ENCODE peak calls at places on chromosomes 4 and X, in four cellular contexts. S is K562, Q is MM.1S, J is endothelial cell of umbilical vein. A is an unnamed sample.
A peak's percentile ranks its signal among the peaks of the same experiment; 100 is the strongest.

GRCh38 chr4:42995343-42995944 is 102.9 kb downstream of the GRXCR1 start:
- DNase-seq in S (peak; percentile 13), Q (peak; percentile 53), J (peak; percentile 2), A (no peak)

GRCh38 chrX:116806288-116806802 is 343.6 kb upstream of the CT83 start:
- DNase-seq in S (no peak), Q (no peak), J (no peak), A (peak; percentile 55)

GRCh38 chr4:151808120-151808529 is 47.3 kb upstream of the GATB start:
- DNase-seq in S (no peak), Q (no peak), J (no peak), A (no peak)

GRCh38 chr4:118968006-118968405 is 79.4 kb downstream of the SYNPO2 start:
- DNase-seq in S (no peak), Q (peak; percentile 92), J (peak; percentile 38), A (peak; percentile 79)

GRCh38 chr4:10086506-10087120 is 30.0 kb downstream of the WDR1 start:
- DNase-seq in S (no peak), Q (no peak), J (no peak), A (no peak)

GRCh38 chrX:37646254-37646653 is 39.3 kb upstream of the XK start:
- DNase-seq in S (no peak), Q (no peak), J (no peak), A (no peak)

GRCh38 chrX:103756736-103757135 is 19.9 kb upstream of the PLP1 start:
- DNase-seq in S (no peak), Q (no peak), J (no peak), A (no peak)

GRCh38 chr4:77922158-77923094 is 59.8 kb downstream of the MRPL1 start:
- DNase-seq in S (no peak), Q (no peak), J (peak; percentile 57), A (no peak)

GRCh38 chr4:140004580-140005314 is 149.2 kb downstream of the MAML3 start:
- DNase-seq in S (no peak), Q (no peak), J (peak; percentile 74), A (peak; percentile 83)

GRCh38 chrX:24081661-24082154 is 27.0 kb downstream of the EIF2S3 start:
- DNase-seq in S (peak; percentile 10), Q (peak; percentile 53), J (peak; percentile 66), A (peak; percentile 92)

GRCh38 chrX:40273356-40274050 is 175.7 kb upstream of the BCOR start:
- DNase-seq in S (peak; percentile 74), Q (no peak), J (peak; percentile 89), A (no peak)

GRCh38 chrX:72243472-72243871 is 4.6 kb upstream of the ERCC6L start:
- DNase-seq in S (peak; percentile 44), Q (no peak), J (peak; percentile 74), A (no peak)

GRCh38 chr4:70721747-70722146 is at the start of gene RUFY3:
- DNase-seq in S (no peak), Q (no peak), J (no peak), A (no peak)

GRCh38 chr4:43316813-43317212 is 424.3 kb downstream of the GRXCR1 start:
- DNase-seq in S (no peak), Q (no peak), J (no peak), A (no peak)

GRCh38 chr4:14749910-14750309 is 252.4 kb upstream of the CPEB2 start:
- DNase-seq in S (peak; percentile 6), Q (no peak), J (no peak), A (peak; percentile 55)

GRCh38 chr4:14110407-14110806 is 482.9 kb upstream of the BOD1L1 start:
- DNase-seq in S (no peak), Q (no peak), J (no peak), A (no peak)

GRCh38 chr4:8409271-8410065 is 31.1 kb downstream of the ACOX3 start:
- DNase-seq in S (peak; percentile 75), Q (no peak), J (no peak), A (no peak)

GRCh38 chrX:155086202-155086840 is 15.0 kb downstream of the BRCC3 start:
- DNase-seq in S (peak; percentile 53), Q (peak; percentile 16), J (no peak), A (peak; percentile 85)

GRCh38 chrX:107610667-107611066 is 17.6 kb upstream of the PRPS1 start:
- DNase-seq in S (no peak), Q (no peak), J (no peak), A (no peak)

GRCh38 chrX:45850775-45851433 is 650.2 kb upstream of the DIPK2B start:
- DNase-seq in S (no peak), Q (peak; percentile 31), J (no peak), A (peak; percentile 74)

GRCh38 chr4:7371122-7371941 is 63.4 kb downstream of the PSAPL1 start:
- DNase-seq in S (no peak), Q (no peak), J (no peak), A (no peak)

GRCh38 chrX:19723427-19723826 is 164.0 kb downstream of the SH3KBP1 start:
- DNase-seq in S (no peak), Q (no peak), J (no peak), A (no peak)

GRCh38 chrX:19728083-19728648 is 159.2 kb downstream of the SH3KBP1 start:
- DNase-seq in S (no peak), Q (no peak), J (no peak), A (no peak)

GRCh38 chrX:19725545-19726102 is 161.8 kb downstream of the SH3KBP1 start:
- DNase-seq in S (no peak), Q (no peak), J (no peak), A (no peak)

GRCh38 chrX:19721726-19722370 is 165.6 kb downstream of the SH3KBP1 start:
- DNase-seq in S (no peak), Q (no peak), J (no peak), A (no peak)

GRCh38 chrX:19724409-19724808 is 163.0 kb downstream of the SH3KBP1 start:
- DNase-seq in S (no peak), Q (no peak), J (no peak), A (no peak)
- H3K9ac ChIP-seq in S (no peak overlapping the region), Q (no peak overlapping the region), J (no peak overlapping the region), A (no peak overlapping the region)

GRCh38 chr4:170090667-170091052 is 904 bp upstream of the AADAT start:
- DNase-seq in S (no peak), Q (no peak), J (no peak), A (no peak)

GRCh38 chr4:170088686-170089085 is 1.1 kb downstream of the AADAT start:
- DNase-seq in S (no peak), Q (no peak), J (no peak), A (no peak)

GRCh38 chr4:170089274-170089742 is 448 bp downstream of the AADAT start:
- DNase-seq in S (no peak), Q (no peak), J (peak; percentile 44), A (peak; percentile 79)

GRCh38 chr4:170091069-170091696 is 1.4 kb upstream of the AADAT start:
- DNase-seq in S (no peak), Q (no peak), J (no peak), A (peak; percentile 79)

DNA sequence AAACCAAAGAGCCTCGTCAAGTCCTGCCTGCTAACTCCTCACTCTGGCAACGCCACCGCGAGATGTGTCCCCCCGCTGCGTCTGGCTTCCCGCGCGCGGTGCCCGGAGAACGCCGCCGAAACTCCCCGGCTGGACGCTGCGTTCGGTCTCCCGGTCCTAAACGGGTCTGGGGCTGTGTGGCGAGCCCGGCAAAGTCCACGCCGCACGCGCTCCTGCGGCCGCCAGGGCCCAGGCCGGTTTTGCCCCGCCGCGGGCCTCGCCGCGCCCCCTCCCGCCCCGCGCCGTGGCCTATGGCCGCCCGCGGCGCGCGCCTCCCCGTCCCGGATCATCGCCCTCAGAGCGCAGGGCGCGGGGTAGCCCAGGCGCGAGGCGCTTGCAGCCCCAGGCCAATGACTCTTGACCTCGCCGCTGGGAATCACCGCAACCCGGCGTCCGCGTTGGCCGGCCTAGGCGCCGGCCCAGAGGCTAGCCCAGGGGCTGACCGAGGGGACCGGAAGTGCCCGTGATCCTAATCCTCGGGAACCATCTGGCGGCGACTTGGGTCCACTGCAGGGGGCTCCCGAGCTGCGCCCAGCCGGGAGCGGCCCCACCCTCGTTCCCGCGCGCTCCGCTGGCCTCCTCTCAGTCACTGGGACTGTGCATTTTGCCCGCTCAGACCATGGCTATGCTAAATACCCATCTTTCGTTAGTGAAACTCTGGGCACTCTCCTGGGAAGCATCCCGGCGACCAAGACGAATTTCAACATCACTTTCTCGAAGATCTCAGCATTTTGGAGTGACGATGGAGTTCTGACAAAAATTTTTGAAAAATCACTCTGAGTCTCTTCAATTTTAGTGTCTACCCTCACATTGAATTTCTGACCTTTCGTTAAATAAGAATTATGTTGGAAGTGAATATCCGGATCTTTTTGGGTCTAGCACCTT is at the start of gene AADAT:
- DNase-seq in S (peak; percentile 42), Q (peak; percentile 39), J (peak; percentile 44), A (peak; percentile 96)
- H3K9ac ChIP-seq in S (no peak within 1 kb of the TSS), Q (no peak within 1 kb of the TSS), J (peak within 1 kb of the TSS; percentile 58), A (peak within 1 kb of the TSS; percentile 88)

DNA sequence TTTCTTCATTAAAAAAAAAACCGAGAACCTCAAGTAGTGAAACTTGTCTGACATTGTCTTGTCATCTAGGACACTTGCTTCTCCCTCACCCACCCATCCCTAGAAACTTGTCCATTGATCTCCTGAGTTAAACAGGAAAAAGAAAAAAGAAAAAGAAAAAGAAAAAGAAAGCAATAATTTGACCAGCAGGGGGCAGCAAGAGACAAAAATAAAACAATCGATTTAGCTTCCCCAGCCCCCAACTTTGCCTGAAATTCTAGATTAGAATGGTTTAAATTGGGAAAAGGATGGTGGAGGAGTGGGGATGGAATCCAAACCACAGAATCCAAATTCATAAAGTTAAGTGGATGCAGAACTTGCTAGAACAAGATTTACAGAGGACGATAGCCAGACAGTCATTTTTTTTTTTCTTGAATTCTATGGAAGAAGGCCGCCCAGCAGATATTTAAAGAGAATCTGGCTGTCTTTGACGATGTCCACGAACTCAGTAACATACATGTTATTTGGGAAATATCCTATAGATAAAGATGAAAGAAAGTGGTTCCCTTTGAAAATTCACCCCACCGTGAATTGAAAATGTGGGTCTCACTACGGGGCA is 282.9 kb downstream of the USP46 start:
- DNase-seq in S (peak; percentile 23), Q (peak; percentile 10), J (peak; percentile 51), A (no peak)
- H3K9ac ChIP-seq in S (no peak overlapping the region), Q (no peak overlapping the region), J (no peak overlapping the region), A (no peak overlapping the region)

GRCh38 chr4:105058177-105058812 is 88.4 kb upstream of the TET2 start:
- DNase-seq in S (peak; percentile 6), Q (no peak), J (no peak), A (no peak)

GRCh38 chr4:105060628-105061027 is 86.0 kb upstream of the TET2 start:
- DNase-seq in S (no peak), Q (peak; percentile 49), J (no peak), A (no peak)

GRCh38 chr4:105059337-105059736 is 87.3 kb upstream of the TET2 start:
- DNase-seq in S (no peak), Q (no peak), J (no peak), A (no peak)

GRCh38 chr4:105061720-105062119 is 85.0 kb upstream of the TET2 start:
- DNase-seq in S (no peak), Q (no peak), J (no peak), A (no peak)

GRCh38 chr4:105061136-105061696 is 85.5 kb upstream of the TET2 start:
- DNase-seq in S (peak; percentile 7), Q (peak; percentile 82), J (peak; percentile 83), A (peak; percentile 53)
- H3K9ac ChIP-seq in S (no peak overlapping the region), Q (peak overlapping the region; percentile 4), J (no peak overlapping the region), A (no peak overlapping the region)

A was measured in endodermal cell.